ENCODE peak calls at places on chromosomes 11 and 22, in ten cellular contexts. U is IMR-90, G is brain microvascular endothelial cell, H is fibroblast of lung, J is WERI-Rb-1, C is colonic mucosa, F is keratinocyte, B is thyroid gland, L is neural progenitor cell, X is testis. O is an unnamed sample. For H3K27me3, the result is how much of the 10 kb centered on the place peaks cover.

GRCh38 chr11:16785520-16786128 is 47.2 kb downstream of the C11orf58 start:
- DNase-seq in G (peak), C (peak), U (peak), J (peak), H (peak), B (peak), F (peak), X (peak), L (peak), O (peak)

GRCh38 chr22:31104869-31105268 is 2.5 kb downstream of the SELENOM start:
- DNase-seq in F (no peak), C (no peak), L (peak), X (peak), H (no peak), U (no peak), G (no peak), B (no peak), J (no peak), O (peak)

GRCh38 chr11:111298466-111299110 is at the start of gene POU2AF3:
- DNase-seq in L (no peak), J (no peak), G (no peak), H (no peak), X (peak), C (no peak), B (peak), F (no peak), U (no peak), O (peak)

GRCh38 chr22:20062766-20063083 is 17.3 kb upstream of the DGCR8 start:
- DNase-seq in L (no peak), F (no peak), U (peak), X (no peak), G (peak), J (no peak), B (no peak), H (peak), C (no peak), O (no peak)

GRCh38 chr11:108016647-108017046 is 7.9 kb downstream of the CUL5 start:
- DNase-seq in L (no peak), H (no peak), X (no peak), F (no peak), U (no peak), J (no peak), G (no peak), C (no peak), B (no peak), O (no peak)

GRCh38 chr22:46023558-46023981 is 46.6 kb upstream of the WNT7B start:
- DNase-seq in F (no peak), J (no peak), H (peak), C (no peak), L (no peak), X (no peak), G (no peak), B (no peak), U (peak), O (peak)

GRCh38 chr11:6321356-6321755 is 1.1 kb upstream of the CAVIN3 start:
- DNase-seq in G (no peak), B (no peak), F (no peak), J (no peak), H (no peak), U (no peak), L (peak), X (no peak), C (peak), O (no peak)

GRCh38 chr11:575324-575995 is 810 bp upstream of the PHRF1 start:
- DNase-seq in C (peak), H (no peak), U (no peak), J (peak), B (peak), L (peak), X (no peak), G (no peak), F (no peak), O (peak)

GRCh38 chr11:78229106-78229505 is 40.4 kb downstream of the USP35 start:
- DNase-seq in G (no peak), F (no peak), L (no peak), B (no peak), J (no peak), X (no peak), C (no peak), H (no peak), U (no peak), O (no peak)

GRCh38 chr11:116445108-116446047 is 327.4 kb downstream of the BUD13 start:
- DNase-seq in C (no peak), F (no peak), B (no peak), J (no peak), L (peak), U (no peak), G (no peak), H (no peak), X (no peak), O (peak)

GRCh38 chr22:27206001-27206746 is 548.8 kb downstream of the MIAT start:
- DNase-seq in X (no peak), F (no peak), U (peak), C (no peak), L (no peak), H (peak), G (peak), J (no peak), B (peak), O (no peak)

GRCh38 chr22:45602824-45603301 is 68.8 kb upstream of the ATXN10 start:
- DNase-seq in F (no peak), X (peak), L (peak), G (peak), H (peak), U (no peak), B (no peak), C (no peak), J (no peak), O (peak)

GRCh38 chr11:32555091-32555490 is 28.5 kb upstream of the EIF3M start:
- DNase-seq in C (no peak), F (no peak), H (no peak), X (no peak), J (no peak), L (no peak), B (no peak), U (no peak), G (no peak), O (no peak)

GRCh38 chr11:76604081-76604601 is 66.4 kb downstream of the LRRC32 start:
- DNase-seq in G (no peak), X (peak), F (no peak), C (peak), B (no peak), J (no peak), H (no peak), U (no peak), L (no peak), O (peak)

GRCh38 chr11:117911694-117912093 is 17.5 kb downstream of the TMPRSS13 start:
- DNase-seq in L (no peak), B (no peak), U (no peak), J (no peak), H (no peak), C (no peak), F (no peak), X (no peak), G (no peak), O (no peak)

GRCh38 chr11:115924744-115925567 is 420.7 kb upstream of the CADM1 start:
- DNase-seq in X (no peak), F (peak), B (no peak), C (no peak), L (no peak), G (no peak), J (no peak), U (peak), H (peak), O (no peak)

GRCh38 chr22:39534092-39534506 is 1.6 kb upstream of the RPS19BP1 start:
- DNase-seq in G (no peak), J (no peak), F (no peak), U (no peak), L (no peak), B (no peak), X (no peak), H (no peak), C (no peak), O (peak)

GRCh38 chr11:35144103-35144741 is 5.3 kb downstream of the CD44 start:
- DNase-seq in J (no peak), H (peak), G (peak), U (peak), L (no peak), C (no peak), F (no peak), X (no peak), B (peak), O (no peak)

GRCh38 chr11:90250970-90251369 is 28.1 kb upstream of the CHORDC1 start:
- DNase-seq in U (no peak), F (no peak), L (no peak), B (no peak), C (no peak), H (no peak), G (no peak), X (no peak), J (no peak), O (no peak)

GRCh38 chr22:42932857-42933782 is 76.0 kb upstream of the ARFGAP3 start:
- DNase-seq in C (no peak), F (no peak), B (peak), X (no peak), H (no peak), J (no peak), G (no peak), U (peak), L (no peak), O (no peak)
- H3K4me3 ChIP-seq in C (no peak), F (peak), B (no peak), X (no peak), H (no peak), J (no peak), G (peak), U (no peak), L (no peak), O (no peak)

DNA sequence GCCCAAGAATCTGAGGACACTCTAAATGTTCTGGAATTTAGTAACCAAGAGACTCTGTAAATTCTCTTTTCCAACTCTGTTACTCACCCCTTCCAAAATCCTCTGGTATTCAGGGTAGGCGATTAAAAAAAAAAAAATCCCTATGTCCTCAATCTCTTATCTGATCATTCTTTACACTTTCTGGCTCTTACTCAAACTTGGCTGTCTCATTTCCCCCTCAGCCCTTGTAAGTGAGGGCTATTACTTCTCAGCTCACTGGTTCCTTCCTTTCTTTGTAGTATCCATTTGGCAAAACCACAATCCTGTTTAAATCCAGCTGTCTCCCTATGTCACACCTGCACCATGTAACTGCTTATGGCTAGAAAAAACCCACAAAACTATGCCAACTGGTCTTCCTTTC is 12.7 kb upstream of the MSANTD2 start:
- DNase-seq in L (no peak), F (no peak), X (no peak), J (no peak), H (no peak), G (no peak), C (no peak), U (no peak), B (no peak), O (no peak)
- H3K27me3 ChIP-seq in L (under half), F (under half), X (under half), J (under half), H (under half), G (under half), C (under half), U (under half), B (under half), O (under half)

DNA sequence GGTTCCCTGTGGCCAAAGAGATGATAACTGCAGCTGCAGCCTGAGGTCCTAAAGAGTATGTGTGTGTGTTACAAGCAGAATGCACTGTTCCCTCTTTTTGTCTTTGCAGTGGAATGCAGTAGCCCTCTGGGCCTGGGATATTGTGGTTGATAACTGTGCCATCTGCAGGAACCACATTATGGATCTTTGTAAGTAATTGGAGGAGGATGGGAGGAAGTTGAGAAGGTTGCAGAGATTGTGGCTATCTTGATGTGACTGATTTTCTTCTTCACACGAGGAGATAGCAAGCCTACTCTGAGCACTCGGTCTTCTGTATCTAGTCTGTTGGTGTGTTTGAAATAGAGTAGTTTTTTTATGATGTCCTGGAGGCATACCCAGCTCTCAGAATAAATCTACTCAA is 2.3 kb downstream of the RBX1 start:
- DNase-seq in C (no peak), U (no peak), G (no peak), X (no peak), H (no peak), L (no peak), J (no peak), F (no peak), B (no peak), O (no peak)
- H3K4me3 ChIP-seq in C (no peak), U (no peak), G (no peak), X (no peak), H (no peak), L (no peak), J (no peak), F (no peak), B (no peak), O (no peak)

GRCh38 chr11:36724742-36725387 is 126.8 kb upstream of the RAG2 start:
- DNase-seq in G (no peak), F (no peak), U (no peak), L (no peak), H (no peak), J (no peak), B (no peak), X (no peak), C (no peak), O (no peak)
- H3K27me3 ChIP-seq in G (under half), F (under half), U (under half), L (under half), H (under half), J (under half), B (under half), X (under half), C (under half), O (under half)

GRCh38 chr11:9570313-9570712 is 3.2 kb upstream of the WEE1 start:
- DNase-seq in X (no peak), L (no peak), G (no peak), C (no peak), H (no peak), U (no peak), J (no peak), B (peak), F (no peak), O (no peak)

GRCh38 chr11:9567401-9567800 is 6.1 kb upstream of the WEE1 start:
- DNase-seq in L (no peak), C (no peak), J (no peak), F (no peak), U (no peak), G (no peak), X (no peak), H (no peak), B (no peak), O (no peak)

GRCh38 chr11:9569588-9570164 is 3.8 kb upstream of the WEE1 start:
- DNase-seq in G (no peak), C (no peak), J (no peak), B (peak), X (no peak), L (no peak), U (no peak), F (no peak), H (no peak), O (no peak)

GRCh38 chr11:9568161-9568853 is 5.2 kb upstream of the WEE1 start:
- DNase-seq in L (no peak), U (peak), F (no peak), B (no peak), H (no peak), C (no peak), J (no peak), G (no peak), X (no peak), O (no peak)

GRCh38 chr11:9568854-9569587 is 4.4 kb upstream of the WEE1 start:
- DNase-seq in F (peak), U (peak), B (peak), J (no peak), G (peak), L (peak), X (peak), H (peak), C (peak), O (peak)
- H3K4me3 ChIP-seq in F (peak), U (no peak), B (no peak), J (no peak), G (peak), L (no peak), X (no peak), H (peak), C (no peak), O (no peak)

GRCh38 chr11:72671144-72672099 is 2.8 kb downstream of the PDE2A start:
- DNase-seq in F (no peak), X (no peak), G (no peak), H (no peak), J (no peak), L (no peak), B (no peak), C (no peak), U (no peak), O (peak)

GRCh38 chr11:72672839-72673238 is 1.4 kb downstream of the PDE2A start:
- DNase-seq in U (no peak), L (no peak), C (no peak), B (no peak), G (no peak), H (no peak), J (no peak), F (no peak), X (no peak), O (no peak)

GRCh38 chr11:72668645-72669347 is 5.4 kb downstream of the PDE2A start:
- DNase-seq in G (no peak), L (peak), X (no peak), C (no peak), U (no peak), H (no peak), J (no peak), F (no peak), B (no peak), O (no peak)

GRCh38 chr11:72669527-72669926 is 4.7 kb downstream of the PDE2A start:
- DNase-seq in J (no peak), G (no peak), B (no peak), U (no peak), C (no peak), X (no peak), L (no peak), F (no peak), H (no peak), O (peak)

DNA sequence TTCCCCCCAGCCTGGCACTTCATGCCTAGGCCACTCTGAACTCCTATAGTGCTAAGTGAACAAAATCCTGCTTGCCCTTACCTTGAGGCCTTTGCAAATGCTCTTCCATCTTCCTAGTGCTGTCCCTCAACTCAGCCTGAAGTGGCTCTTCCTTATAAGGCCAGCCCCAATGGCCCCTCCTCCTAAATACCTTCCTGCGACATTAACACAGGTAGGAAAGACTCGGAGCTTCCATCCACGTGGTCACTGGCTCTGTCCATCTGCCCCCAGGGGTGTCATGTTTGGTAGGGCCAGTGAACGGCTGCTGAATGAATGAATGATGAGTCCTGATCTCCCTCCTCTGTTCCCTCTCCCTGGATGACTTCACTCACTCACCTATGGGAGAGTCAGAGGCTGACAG is 4.2 kb downstream of the PDE2A start:
- DNase-seq in X (no peak), G (no peak), J (no peak), C (no peak), H (no peak), B (no peak), F (no peak), L (no peak), U (no peak), O (peak)
- H3K27me3 ChIP-seq in X (under half), G (under half), J (under half), C (under half), H (under half), B (under half), F (under half), L (under half), U (half or more), O (under half)

DNA sequence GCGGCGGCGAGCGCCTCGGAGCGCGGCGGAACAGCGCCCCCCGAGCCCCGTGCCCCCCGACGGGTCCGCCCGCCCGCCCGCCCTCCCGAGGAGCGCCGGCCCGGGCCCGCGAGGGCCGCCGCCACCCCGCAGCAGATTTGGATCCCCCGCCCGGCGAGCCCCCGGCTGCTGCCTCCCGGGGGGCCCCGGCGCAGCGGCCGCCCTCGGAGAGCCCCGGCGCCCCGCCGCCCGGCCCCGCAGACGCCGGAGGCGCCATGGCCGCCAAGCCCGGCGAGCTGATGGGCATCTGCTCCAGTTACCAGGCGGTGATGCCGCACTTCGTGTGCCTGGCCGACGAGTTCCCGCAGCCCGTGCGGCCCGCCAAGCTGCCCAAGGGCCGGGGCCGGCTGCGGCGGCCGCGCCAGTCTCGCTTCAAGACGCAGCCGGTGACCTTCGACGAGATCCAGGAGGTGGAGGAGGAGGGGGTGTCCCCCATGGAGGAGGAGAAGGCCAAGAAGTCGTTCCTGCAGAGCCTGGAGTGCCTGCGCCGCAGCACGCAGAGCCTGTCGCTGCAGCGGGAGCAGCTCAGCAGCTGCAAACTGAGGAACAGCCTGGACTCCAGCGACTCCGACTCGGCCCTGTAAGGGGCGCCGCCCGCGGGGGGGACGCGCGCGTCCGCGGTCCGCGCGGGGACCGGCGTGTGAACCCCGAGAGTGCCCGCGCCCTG is 367 bp downstream of the C11orf96 start:
- DNase-seq in G (peak), F (no peak), L (peak), B (no peak), U (peak), X (no peak), H (peak), J (peak), C (no peak), O (peak)
- H3K4me3 ChIP-seq in G (peak), F (peak), L (peak), B (peak), U (peak), X (peak), H (peak), J (peak), C (peak), O (peak)

DNA sequence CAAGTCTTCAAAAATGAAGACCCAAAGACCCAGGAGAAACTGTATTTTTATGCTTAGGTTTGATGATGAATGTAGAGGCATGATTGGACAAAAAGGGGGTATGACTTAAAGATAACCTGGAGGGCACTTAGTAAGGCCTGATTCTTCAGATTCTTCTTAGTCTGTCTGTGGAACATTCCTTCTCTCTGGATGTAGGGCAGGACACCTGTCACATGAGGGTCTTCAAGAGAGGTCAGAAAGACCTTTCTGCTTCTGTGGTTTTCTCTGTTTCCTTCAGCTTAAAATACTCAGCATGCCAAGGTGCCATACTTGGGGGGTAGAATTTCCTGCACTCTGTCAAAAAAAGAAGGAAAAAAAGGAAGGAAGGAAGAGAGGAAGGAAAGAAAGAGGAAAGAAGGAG is 78.1 kb downstream of the BLID start:
- DNase-seq in U (no peak), X (no peak), G (no peak), L (no peak), H (no peak), F (no peak), C (no peak), J (no peak), B (no peak), O (no peak)
- H3K27me3 ChIP-seq in U (under half), X (under half), G (under half), L (under half), H (under half), F (under half), C (under half), J (under half), B (under half), O (under half)